ENCODE peak calls at places on chromosomes 13 and 19, in four cellular contexts. P is AG10803, M is esophagus squamous epithelium, X is ovary. H is an unnamed sample.

GRCh38 chr13:30456290-30456689 is 9.4 kb downstream of the HMGB1 start:
- DNase-seq in P (peak), M (no peak), X (no peak), H (no peak)

GRCh38 chr13:27962128-27962841 is 6.8 kb downstream of the CDX2 start:
- DNase-seq in P (no peak), M (no peak), X (no peak), H (no peak)

GRCh38 chr13:45925151-45925550 is 73.6 kb upstream of the SIAH3 start:
- DNase-seq in P (no peak), M (no peak), X (no peak), H (no peak)

GRCh38 chr19:45501730-45502014 is 3.4 kb downstream of the PPM1N start:
- DNase-seq in P (no peak), M (no peak), X (no peak), H (no peak)

GRCh38 chr13:39317284-39317683 is 279.0 kb downstream of the NHLRC3 start:
- DNase-seq in P (peak), M (no peak), X (no peak), H (peak)

GRCh38 chr19:47514151-47514868 is 553 bp downstream of the NAPA start:
- DNase-seq in P (no peak), M (no peak), X (peak), H (no peak)

GRCh38 chr13:41196620-41197019 is 2.3 kb upstream of the KBTBD7 start:
- DNase-seq in P (no peak), M (no peak), X (no peak), H (no peak)

GRCh38 chr19:35644987-35645679 is 3.0 kb upstream of the COX6B1 start:
- DNase-seq in P (peak), M (no peak), X (peak), H (no peak)

GRCh38 chr19:7994923-7995682 is 10.3 kb downstream of the ELAVL1 start:
- DNase-seq in P (no peak), M (no peak), X (no peak), H (no peak)

GRCh38 chr13:42875448-42876269 is 94.3 kb downstream of the FAM216B start:
- DNase-seq in P (no peak), M (no peak), X (peak), H (no peak)

GRCh38 chr19:2391118-2391725 is 31.2 kb downstream of the TMPRSS9 start:
- DNase-seq in P (peak), M (no peak), X (no peak), H (peak)

GRCh38 chr19:32256341-32256975 is 89.0 kb upstream of the ZNF507 start:
- DNase-seq in P (no peak), M (no peak), X (no peak), H (no peak)

GRCh38 chr13:28754698-28755545 is 36.2 kb upstream of the SLC46A3 start:
- DNase-seq in P (peak), M (no peak), X (no peak), H (no peak)

GRCh38 chr13:18936104-18936503 is 245.5 kb downstream of the TUBA3C start:
- DNase-seq in P (no peak), M (no peak), X (no peak), H (no peak)

GRCh38 chr19:57888494-57889231 is at the start of gene ZNF814:
- DNase-seq in P (peak), M (peak), X (peak), H (peak)

GRCh38 chr19:49422407-49423277 is 599 bp downstream of the PTH2 start:
- DNase-seq in P (no peak), M (no peak), X (no peak), H (no peak)

GRCh38 chr13:77235456-77236022 is 91.4 kb downstream of the MYCBP2 start:
- DNase-seq in P (peak), M (no peak), X (no peak), H (no peak)
- TF ChIP-seq CTCF in P (no peak), M (no peak), X (no peak), H (no peak)

DNA sequence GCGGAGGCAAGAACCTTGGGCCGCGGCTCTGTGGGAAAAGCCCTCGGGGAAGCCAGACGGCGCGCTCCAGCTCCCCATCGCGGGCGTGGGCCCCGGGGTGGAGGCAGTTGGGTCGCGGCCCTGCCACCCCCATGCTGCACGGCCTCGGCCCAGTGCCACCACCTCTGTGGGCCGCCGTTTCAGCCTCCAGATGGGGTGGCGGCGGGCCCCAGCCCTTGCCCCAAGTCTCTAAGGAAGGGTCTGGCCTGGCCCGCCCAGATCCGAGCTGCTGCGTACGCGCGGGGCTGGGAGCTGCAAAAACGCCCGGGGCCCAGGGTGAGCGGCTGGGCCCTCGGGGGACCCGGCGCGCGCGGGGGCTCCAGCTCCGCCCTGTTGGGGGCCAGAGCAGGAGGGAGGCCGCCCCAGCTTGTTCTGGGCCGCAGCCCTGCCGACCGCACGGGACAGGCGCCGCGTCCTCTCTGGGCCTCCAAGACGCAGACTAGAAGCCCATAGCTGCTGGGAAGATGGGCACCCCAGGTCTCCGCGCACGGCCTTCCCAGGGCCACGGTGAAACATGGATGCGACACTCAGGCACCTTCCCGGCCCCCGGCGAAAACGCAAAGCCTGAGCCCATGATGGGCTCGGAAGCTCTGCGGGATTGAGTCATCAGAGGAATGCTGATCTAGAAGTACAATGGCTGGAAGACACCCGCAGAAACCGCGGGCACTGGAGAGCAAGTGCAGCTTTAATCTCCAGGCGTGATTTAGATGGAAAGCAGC is 110.1 kb downstream of the KCTD15 start:
- DNase-seq in P (peak), M (no peak), X (peak), H (no peak)
- H3K4me3 ChIP-seq in P (no peak), M (peak), X (peak), H (no peak)

GRCh38 chr19:24033308-24033961 is 53.6 kb upstream of the ZNF254 start:
- DNase-seq in P (peak), M (peak), X (peak), H (peak)
- TF ChIP-seq CTCF in P (peak), M (peak), X (no peak), H (peak)

GRCh38 chr19:10285393-10285792 is 1.4 kb upstream of the ICAM4 start:
- DNase-seq in P (no peak), M (no peak), X (no peak), H (no peak)

GRCh38 chr19:10289167-10289835 is 451 bp upstream of the ICAM5 start:
- DNase-seq in P (peak), M (no peak), X (peak), H (no peak)

GRCh38 chr19:10284641-10285278 is 2.0 kb upstream of the ICAM4 start:
- DNase-seq in P (no peak), M (no peak), X (no peak), H (no peak)

GRCh38 chr19:10288662-10289166 is 1.0 kb upstream of the ICAM5 start:
- DNase-seq in P (no peak), M (no peak), X (no peak), H (no peak)

GRCh38 chr19:10286803-10287737 is at the start of gene ICAM4:
- DNase-seq in P (no peak), M (no peak), X (peak), H (no peak)
- H3K4me3 ChIP-seq in P (no peak), M (peak), X (no peak), H (no peak)

DNA sequence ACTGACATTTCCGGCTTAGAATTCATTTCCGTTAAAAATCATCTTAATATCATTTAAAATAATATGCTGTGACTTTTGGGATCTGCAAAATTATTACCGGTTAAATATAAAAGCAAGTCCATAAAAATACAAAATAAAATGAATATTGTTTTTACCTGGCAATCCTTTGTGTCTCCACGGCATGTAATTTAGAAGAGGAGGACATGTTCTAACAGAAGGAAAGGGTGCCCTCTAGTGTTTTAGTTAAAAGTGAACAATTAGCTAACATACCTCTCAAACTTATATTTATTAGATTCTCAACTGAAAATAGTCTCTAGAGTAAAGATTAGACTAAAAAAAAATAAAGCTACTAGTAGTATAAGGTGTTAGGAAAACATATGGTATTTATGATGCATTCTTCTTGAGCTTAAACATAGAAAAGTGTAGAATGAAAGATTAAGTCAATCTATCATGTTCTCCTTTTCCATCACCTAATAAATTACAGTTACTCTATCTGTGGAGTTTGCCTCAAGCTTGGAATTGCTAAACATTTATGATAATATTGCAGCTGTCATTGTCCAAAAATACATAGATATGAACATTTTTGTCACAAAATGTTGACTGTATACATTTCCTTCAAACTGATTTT is 676.7 kb upstream of the SPRY2 start:
- DNase-seq in P (peak), M (no peak), X (no peak), H (no peak)
- TF ChIP-seq CTCF in P (peak), M (peak), X (no peak), H (peak)

DNA sequence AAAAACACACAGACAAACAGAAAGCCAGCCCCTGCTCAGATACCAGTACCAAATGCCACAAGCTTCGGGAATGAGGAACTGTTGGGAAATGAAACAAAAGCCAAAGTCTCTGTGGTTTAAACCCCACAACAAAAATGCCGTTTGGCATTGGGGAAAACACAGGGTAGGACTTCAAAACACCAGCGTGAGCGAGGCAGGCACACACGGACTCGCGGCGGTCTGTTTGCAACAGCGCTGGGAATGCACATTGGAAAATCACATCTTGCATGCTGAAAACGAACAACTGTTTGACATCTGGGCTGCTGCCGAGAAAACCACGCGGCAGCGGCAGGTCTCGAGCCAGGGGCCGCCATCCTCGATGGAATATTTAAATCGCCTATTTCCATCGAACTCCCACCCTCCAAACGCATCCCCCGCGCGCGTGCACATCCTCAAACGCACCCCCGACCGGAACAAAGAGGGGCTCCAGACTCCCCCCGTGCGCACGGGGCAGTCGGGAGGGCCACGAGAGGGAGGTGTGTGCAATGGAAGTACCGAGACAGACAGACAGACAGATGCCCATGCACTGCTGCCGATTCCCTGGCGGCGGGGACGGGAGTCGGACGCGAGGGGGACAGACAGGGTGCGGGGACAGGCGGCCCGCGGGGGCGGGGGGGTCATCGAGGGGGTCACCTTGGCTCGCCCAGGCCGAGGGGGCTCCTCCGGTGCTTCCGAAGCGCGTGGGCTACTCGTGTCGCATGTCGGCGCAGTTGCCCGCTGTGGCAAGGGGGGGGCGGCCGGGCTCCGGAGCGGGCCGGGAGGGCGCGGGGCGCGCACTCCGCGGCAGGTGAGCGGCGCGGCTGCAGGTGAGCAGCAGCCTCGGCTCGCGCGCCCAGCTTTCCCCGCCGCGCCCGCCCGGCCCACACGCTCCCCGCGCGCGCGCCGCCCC is at the start of gene GPR12:
- DNase-seq in P (peak), M (no peak), X (no peak), H (no peak)
- H3K4me3 ChIP-seq in P (peak), M (peak), X (no peak), H (no peak)

H was measured in retinal pigment epithelial cell.